ENCODE peak calls at places on chromosomes 12 and 14, in seven cellular contexts. J is activated CD8-positive, alpha-beta memory T cell treated with anti-CD3 and anti-CD28 coated beads, Interleukin-2, amount 50 U/mL, for 48 hours; R is LoVo; K is cardiac fibroblast; L is amniotic stem cell; G is AG09319; P is left ventricle myocardium inferior. D is an unnamed sample.

GRCh38 chr14:96424104-96424989 is 32.4 kb downstream of the AK7 start:
- DNase-seq in P (no peak), G (peak; percentile 43), L (peak; percentile 73), R (peak; percentile 75), K (peak; percentile 84), J (peak; percentile 69), D (peak; percentile 58)

GRCh38 chr14:74349757-74350156 is 1.5 kb downstream of the VRTN start:
- DNase-seq in J (no peak), G (no peak), R (no peak), L (no peak), P (no peak), K (no peak), D (no peak)

GRCh38 chr12:121791671-121792496 is 1.6 kb downstream of the RHOF start:
- DNase-seq in R (peak; percentile 88), J (peak; percentile 66), L (no peak), P (no peak), K (no peak), G (no peak), D (no peak)

GRCh38 chr12:130831246-130831645 is 7.8 kb downstream of the STX2 start:
- DNase-seq in L (no peak), K (no peak), R (no peak), J (peak; percentile 7), G (no peak), P (no peak), D (no peak)

GRCh38 chr14:93285048-93285447 is 47.8 kb downstream of the BTBD7 start:
- DNase-seq in G (no peak), L (no peak), P (no peak), K (peak; percentile 36), R (no peak), J (no peak), D (peak; percentile 49)

GRCh38 chr14:44895716-44896115 is 66.0 kb downstream of the KLHL28 start:
- DNase-seq in P (no peak), L (peak; percentile 43), G (no peak), J (no peak), R (no peak), K (peak; percentile 86), D (no peak)

GRCh38 chr12:4849024-4849594 is 60.6 kb upstream of the KCNA1 start:
- DNase-seq in R (peak; percentile 37), L (no peak), P (no peak), K (peak; percentile 51), G (no peak), J (no peak), D (peak; percentile 39)

GRCh38 chr14:68564826-68565760 is 227.8 kb downstream of the ZFP36L1 start:
- DNase-seq in G (no peak), K (peak; percentile 27), R (peak; percentile 27), P (no peak), J (no peak), L (no peak), D (no peak)

GRCh38 chr12:129097451-129097850 is 244.2 kb downstream of the GLT1D1 start:
- DNase-seq in L (no peak), R (no peak), J (no peak), K (no peak), P (no peak), G (no peak), D (no peak)

GRCh38 chr14:55277972-55278740 is 6.9 kb downstream of the FBXO34 start:
- DNase-seq in K (no peak), G (no peak), J (no peak), P (no peak), L (no peak), R (no peak), D (no peak)

GRCh38 chr14:44449694-44450093 is 57.4 kb downstream of the FSCB start:
- DNase-seq in P (no peak), R (no peak), G (no peak), L (no peak), K (no peak), J (no peak), D (no peak)

GRCh38 chr12:51307655-51308593 is 16.1 kb downstream of the BIN2 start:
- DNase-seq in G (peak; percentile 35), J (no peak), R (peak; percentile 94), P (no peak), K (peak; percentile 85), L (peak; percentile 80), D (no peak)

GRCh38 chr14:54220122-54220691 is 176.6 kb upstream of the CDKN3 start:
- DNase-seq in G (no peak), J (no peak), L (no peak), P (peak; percentile 40), K (no peak), R (no peak), D (no peak)

GRCh38 chr14:64880382-64881121 is 845 bp upstream of the SPTB start:
- DNase-seq in R (peak; percentile 43), G (no peak), J (peak; percentile 81), L (no peak), K (no peak), P (peak; percentile 49), D (peak; percentile 51)

GRCh38 chr14:94307410-94307992 is 14.4 kb upstream of the SERPINA10 start:
- DNase-seq in P (no peak), L (no peak), K (peak; percentile 18), J (no peak), G (no peak), R (no peak), D (peak; percentile 7)